ENCODE peak calls at places on chromosomes 5 and 9, in seven cellular contexts. One of them, this sample, is unnamed.
A peak's percentile ranks its signal among the peaks of the same experiment; 100 is the strongest.

GRCh38 chr5:170745481-170746061 is 38.0 kb upstream of the GABRP start:
- DNase-seq in HCT116: no peak
- DNase-seq in hepatocyte: peak; percentile 65
- DNase-seq in psoas muscle: no peak
- DNase-seq in mesendoderm: peak; percentile 93
- DNase-seq in stomach: peak; percentile 65
- DNase-seq in A549: no peak
- DNase-seq in this sample: peak; percentile 80

GRCh38 chr9:99255651-99256050 is 33.6 kb downstream of the SEC61B start:
- DNase-seq in stomach: no peak
- DNase-seq in psoas muscle: no peak
- DNase-seq in mesendoderm: no peak
- DNase-seq in HCT116: no peak
- DNase-seq in A549: no peak
- DNase-seq in hepatocyte: no peak
- DNase-seq in this sample: no peak

GRCh38 chr5:151200913-151201445 is 22.9 kb downstream of the CCDC69 start:
- DNase-seq in hepatocyte: no peak
- DNase-seq in mesendoderm: no peak
- DNase-seq in psoas muscle: no peak
- DNase-seq in HCT116: no peak
- DNase-seq in stomach: no peak
- DNase-seq in A549: no peak
- DNase-seq in this sample: no peak

GRCh38 chr9:115146581-115147021 is 28.6 kb upstream of the TNC start:
- DNase-seq in A549: no peak
- DNase-seq in HCT116: no peak
- DNase-seq in mesendoderm: peak; percentile 93
- DNase-seq in hepatocyte: peak; percentile 46
- DNase-seq in psoas muscle: no peak
- DNase-seq in stomach: no peak
- DNase-seq in this sample: no peak

GRCh38 chr5:124661317-124662141 is 84.9 kb downstream of the ZNF608 start:
- DNase-seq in mesendoderm: peak; percentile 98
- DNase-seq in A549: peak; percentile 69
- DNase-seq in hepatocyte: peak; percentile 85
- DNase-seq in HCT116: peak; percentile 81
- DNase-seq in psoas muscle: no peak
- DNase-seq in stomach: peak; percentile 37
- DNase-seq in this sample: peak; percentile 86

GRCh38 chr9:87662808-87663528 is 63.0 kb upstream of the CTSL start:
- DNase-seq in mesendoderm: peak; percentile 94
- DNase-seq in psoas muscle: peak; percentile 85
- DNase-seq in hepatocyte: peak; percentile 82
- DNase-seq in A549: peak; percentile 93
- DNase-seq in HCT116: peak; percentile 51
- DNase-seq in stomach: peak; percentile 81
- DNase-seq in this sample: peak; percentile 68

GRCh38 chr9:18824095-18824666 is 208.8 kb downstream of the SAXO1 start:
- DNase-seq in hepatocyte: peak; percentile 49
- DNase-seq in mesendoderm: peak; percentile 53
- DNase-seq in stomach: no peak
- DNase-seq in psoas muscle: no peak
- DNase-seq in HCT116: no peak
- DNase-seq in A549: no peak
- DNase-seq in this sample: no peak

GRCh38 chr5:145811834-145812625 is 23.1 kb downstream of the PRELID2 start:
- DNase-seq in stomach: no peak
- DNase-seq in HCT116: no peak
- DNase-seq in psoas muscle: no peak
- DNase-seq in hepatocyte: peak; percentile 41
- DNase-seq in mesendoderm: peak; percentile 74
- DNase-seq in A549: no peak
- DNase-seq in this sample: no peak

GRCh38 chr9:129336601-129337286 is 158.7 kb upstream of the IER5L start:
- DNase-seq in stomach: peak; percentile 67
- DNase-seq in hepatocyte: peak; percentile 81
- DNase-seq in HCT116: no peak
- DNase-seq in A549: no peak
- DNase-seq in psoas muscle: no peak
- DNase-seq in mesendoderm: peak; percentile 75
- DNase-seq in this sample: no peak
- H3K4me1 ChIP-seq in stomach: peaks cover 76% of the 10 kb centered on the region
- H3K4me1 ChIP-seq in hepatocyte: peaks cover 51% of the 10 kb centered on the region
- H3K4me1 ChIP-seq in HCT116: peaks cover 72% of the 10 kb centered on the region
- H3K4me1 ChIP-seq in A549: peaks cover 60% of the 10 kb centered on the region
- H3K4me1 ChIP-seq in psoas muscle: peaks cover 18% of the 10 kb centered on the region
- H3K4me1 ChIP-seq in mesendoderm: peaks cover 18% of the 10 kb centered on the region
- H3K4me1 ChIP-seq in this sample: peaks cover 27% of the 10 kb centered on the region

GRCh38 chr9:75858497-75859092 is 31.9 kb upstream of the PCSK5 start:
- DNase-seq in stomach: no peak
- DNase-seq in HCT116: no peak
- DNase-seq in hepatocyte: no peak
- DNase-seq in psoas muscle: no peak
- DNase-seq in mesendoderm: no peak
- DNase-seq in A549: no peak
- DNase-seq in this sample: no peak
- H3K4me1 ChIP-seq in stomach: no peaks in the 10 kb centered on the region
- H3K4me1 ChIP-seq in HCT116: no peaks in the 10 kb centered on the region
- H3K4me1 ChIP-seq in hepatocyte: no peaks in the 10 kb centered on the region
- H3K4me1 ChIP-seq in psoas muscle: no peaks in the 10 kb centered on the region
- H3K4me1 ChIP-seq in mesendoderm: no peaks in the 10 kb centered on the region
- H3K4me1 ChIP-seq in A549: no peaks in the 10 kb centered on the region
- H3K4me1 ChIP-seq in this sample: no peaks in the 10 kb centered on the region

GRCh38 chr9:110104201-110104845 is 103.6 kb downstream of the C9orf152 start:
- DNase-seq in HCT116: no peak
- DNase-seq in stomach: no peak
- DNase-seq in hepatocyte: no peak
- DNase-seq in A549: no peak
- DNase-seq in psoas muscle: no peak
- DNase-seq in mesendoderm: peak; percentile 77
- DNase-seq in this sample: peak; percentile 78
- H3K4me1 ChIP-seq in HCT116: no peaks in the 10 kb centered on the region
- H3K4me1 ChIP-seq in stomach: peaks cover 22% of the 10 kb centered on the region
- H3K4me1 ChIP-seq in hepatocyte: peaks cover 23% of the 10 kb centered on the region
- H3K4me1 ChIP-seq in A549: peaks cover 6% of the 10 kb centered on the region
- H3K4me1 ChIP-seq in psoas muscle: no peaks in the 10 kb centered on the region
- H3K4me1 ChIP-seq in mesendoderm: peaks cover 6% of the 10 kb centered on the region
- H3K4me1 ChIP-seq in this sample: peaks cover 67% of the 10 kb centered on the region

DNA sequence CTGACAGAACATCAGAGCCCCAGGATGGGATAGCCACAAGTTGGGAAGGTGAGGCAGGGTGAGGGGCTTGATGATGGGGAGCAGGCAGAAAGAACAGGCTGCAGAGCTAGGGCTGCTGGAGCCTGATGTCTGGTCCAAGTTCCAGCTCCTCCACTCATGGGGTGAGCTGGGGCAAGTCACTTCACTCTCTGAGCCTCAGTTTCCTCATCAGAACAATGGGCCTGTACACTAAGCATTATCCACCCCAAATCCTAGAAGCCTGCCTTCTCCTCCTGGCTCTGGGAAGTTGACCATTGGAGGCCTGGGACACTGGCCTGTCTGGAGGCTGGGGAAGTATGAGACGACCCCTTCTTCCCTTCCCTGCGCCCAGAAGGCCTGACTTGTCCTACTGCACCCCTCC is 51.8 kb upstream of the PSD2 start:
- DNase-seq in A549: no peak
- DNase-seq in HCT116: no peak
- DNase-seq in psoas muscle: no peak
- DNase-seq in hepatocyte: peak; percentile 3
- DNase-seq in mesendoderm: no peak
- DNase-seq in stomach: no peak
- DNase-seq in this sample: no peak
- H3K4me1 ChIP-seq in A549: peaks cover 54% of the 10 kb centered on the region
- H3K4me1 ChIP-seq in HCT116: peaks cover 35% of the 10 kb centered on the region
- H3K4me1 ChIP-seq in psoas muscle: peaks cover 27% of the 10 kb centered on the region
- H3K4me1 ChIP-seq in hepatocyte: peaks cover 39% of the 10 kb centered on the region
- H3K4me1 ChIP-seq in mesendoderm: peaks cover 20% of the 10 kb centered on the region
- H3K4me1 ChIP-seq in stomach: peaks cover 49% of the 10 kb centered on the region
- H3K4me1 ChIP-seq in this sample: peaks cover 17% of the 10 kb centered on the region

GRCh38 chr5:153813871-153814270 is 224.8 kb downstream of the FAM114A2 start:
- DNase-seq in psoas muscle: no peak
- DNase-seq in hepatocyte: no peak
- DNase-seq in A549: no peak
- DNase-seq in mesendoderm: no peak
- DNase-seq in HCT116: no peak
- DNase-seq in stomach: no peak
- DNase-seq in this sample: no peak
- H3K4me1 ChIP-seq in psoas muscle: no peaks in the 10 kb centered on the region
- H3K4me1 ChIP-seq in hepatocyte: no peaks in the 10 kb centered on the region
- H3K4me1 ChIP-seq in A549: no peaks in the 10 kb centered on the region
- H3K4me1 ChIP-seq in mesendoderm: peaks cover 2% of the 10 kb centered on the region
- H3K4me1 ChIP-seq in HCT116: no peaks in the 10 kb centered on the region
- H3K4me1 ChIP-seq in stomach: no peaks in the 10 kb centered on the region
- H3K4me1 ChIP-seq in this sample: no peaks in the 10 kb centered on the region